ENCODE peak calls at places on chromosomes 12 and 14, in eight cellular contexts. W is GM12865; C is CD4-positive, alpha-beta T cell; Y is heart right ventricle; F is fibroblast of lung; O is ovary; N is WTC11; A is spleen. J is an unnamed sample.
A peak's percentile ranks its signal among the peaks of the same experiment; 100 is the strongest.

GRCh38 chr12:70236990-70237389 is 6.2 kb upstream of the CNOT2 start:
- DNase-seq in W (no peak), C (no peak), Y (no peak), F (no peak), O (no peak), N (no peak), A (no peak), J (no peak)

GRCh38 chr14:76904100-76904739 is 78.0 kb downstream of the LRRC74A start:
- DNase-seq in W (no peak), C (no peak), Y (peak; percentile 34), F (peak; percentile 90), O (peak; percentile 55), N (no peak), A (no peak), J (no peak)

GRCh38 chr12:48883305-48884171 is 17.9 kb upstream of the RND1 start:
- DNase-seq in W (no peak), C (no peak), Y (no peak), F (peak; percentile 34), O (no peak), N (peak; percentile 23), A (no peak), J (no peak)

GRCh38 chr12:34301251-34302130 is 279.2 kb downstream of the ALG10 start:
- DNase-seq in W (no peak), C (no peak), Y (no peak), F (no peak), O (no peak), N (no peak), A (peak; percentile 51), J (no peak)

GRCh38 chr14:90587918-90588317 is 191.1 kb downstream of the CALM1 start:
- DNase-seq in W (no peak), C (no peak), Y (no peak), F (no peak), O (no peak), N (no peak), A (no peak), J (no peak)

GRCh38 chr12:69688496-69689427 is 10.3 kb downstream of the BEST3 start:
- DNase-seq in W (peak; percentile 4), C (peak; percentile 3), Y (peak; percentile 30), F (peak; percentile 98), O (peak; percentile 16), N (peak; percentile 59), A (peak; percentile 78), J (peak; percentile 94)

GRCh38 chr14:76760331-76761197 is 704 bp upstream of the VASH1 start:
- DNase-seq in W (no peak), C (no peak), Y (no peak), F (no peak), O (no peak), N (peak; percentile 9), A (peak; percentile 70), J (no peak)

GRCh38 chr14:95299271-95299670 is 20.4 kb downstream of the CLMN start:
- DNase-seq in W (no peak), C (no peak), Y (no peak), F (no peak), O (no peak), N (no peak), A (no peak), J (no peak)

GRCh38 chr14:100623961-100624360 is 36.7 kb upstream of the BEGAIN start:
- DNase-seq in W (no peak), C (no peak), Y (no peak), F (no peak), O (no peak), N (no peak), A (peak; percentile 41), J (no peak)

GRCh38 chr14:87286191-87286590 is 706.8 kb downstream of the GALC start:
- DNase-seq in W (no peak), C (no peak), Y (no peak), F (no peak), O (no peak), N (no peak), A (no peak), J (no peak)

GRCh38 chr12:58346032-58346632 is 404.8 kb downstream of the ATP23 start:
- DNase-seq in W (peak; percentile 24), C (no peak), Y (no peak), F (peak; percentile 49), O (no peak), N (no peak), A (no peak), J (no peak)

DNA sequence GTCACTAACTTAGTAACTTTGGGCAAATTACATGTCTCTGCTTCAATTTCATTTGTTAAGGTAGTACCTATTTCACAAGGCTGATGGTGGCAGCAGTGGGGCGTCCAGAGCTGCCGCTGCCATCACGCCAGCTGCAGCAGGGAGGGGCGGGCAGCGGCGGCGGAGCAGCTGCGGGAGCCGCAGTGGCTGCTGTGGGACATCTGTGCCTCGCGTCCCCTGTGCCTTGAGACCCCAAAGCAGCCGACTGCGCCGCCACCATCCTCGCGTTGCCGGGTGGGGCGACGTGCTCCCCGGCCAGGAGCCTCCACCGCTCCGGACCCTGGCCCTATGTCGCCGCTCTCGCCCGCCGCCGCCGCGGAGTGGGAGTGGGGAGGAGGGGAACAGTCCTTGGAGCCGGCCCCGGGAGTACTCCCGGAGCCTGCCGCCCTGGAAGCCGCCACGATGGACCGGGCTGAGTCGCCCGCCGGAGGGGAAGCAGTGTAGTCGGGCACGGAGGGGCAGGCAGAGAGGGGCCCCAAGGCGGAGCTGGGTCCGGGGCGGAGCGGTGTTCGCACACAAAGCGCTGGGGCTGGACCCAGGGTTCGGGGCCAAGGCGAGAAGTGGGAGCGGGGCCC is 51.4 kb downstream of the A2M start:
- DNase-seq in W (peak; percentile 65), C (peak; percentile 41), Y (peak; percentile 61), F (peak; percentile 50), O (peak; percentile 67), N (peak; percentile 70), A (peak; percentile 87), J (peak; percentile 87)
- TF ChIP-seq CTCF in W (peak; percentile 34), C (peak; percentile 48), Y (peak; percentile 63), F (peak; percentile 45), O (peak; percentile 55), N (no peak), A (peak; percentile 34), J (peak; percentile 52)

DNA sequence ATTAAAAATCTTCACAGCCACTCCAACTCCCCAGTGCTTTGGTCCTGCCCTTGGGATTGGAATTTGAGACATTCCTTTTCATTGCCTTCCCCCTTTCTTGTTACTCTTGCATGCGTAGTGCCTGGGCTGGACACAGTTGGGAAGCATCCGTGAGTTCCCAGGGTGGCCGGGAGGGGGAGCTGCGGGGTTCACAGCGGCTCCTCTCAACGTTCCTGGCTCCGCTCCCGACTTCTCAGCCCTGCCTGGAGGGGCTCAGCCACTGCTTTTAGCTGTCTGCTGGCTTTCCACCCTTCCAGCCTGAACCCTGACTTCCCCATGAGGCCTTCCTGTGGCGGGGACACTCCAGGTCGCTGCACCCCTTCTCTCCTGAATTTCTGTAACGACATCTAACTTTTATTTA is 3.2 kb downstream of the TEX52 start:
- DNase-seq in W (peak; percentile 28), C (peak; percentile 37), Y (peak; percentile 85), F (peak; percentile 63), O (peak; percentile 92), N (peak; percentile 95), A (peak; percentile 87), J (peak; percentile 94)
- TF ChIP-seq CTCF in W (peak; percentile 62), C (peak; percentile 57), Y (peak; percentile 88), F (peak; percentile 92), O (peak; percentile 66), N (peak; percentile 88), A (peak; percentile 66), J (peak; percentile 89)

GRCh38 chr12:51533799-51534198 is 57.2 kb upstream of the SCN8A start:
- DNase-seq in W (no peak), C (no peak), Y (no peak), F (peak; percentile 31), O (no peak), N (no peak), A (no peak), J (no peak)
- TF ChIP-seq CTCF in W (no peak), C (no peak), Y (no peak), F (peak; percentile 31), O (no peak), N (no peak), A (no peak), J (peak; percentile 44)

GRCh38 chr12:62738105-62738504 is 196.8 kb downstream of the PPM1H start:
- DNase-seq in W (no peak), C (no peak), Y (no peak), F (peak; percentile 72), O (no peak), N (no peak), A (no peak), J (no peak)

GRCh38 chr12:62737201-62737600 is 197.7 kb downstream of the PPM1H start:
- DNase-seq in W (no peak), C (no peak), Y (no peak), F (no peak), O (no peak), N (no peak), A (no peak), J (no peak)

GRCh38 chr12:62738611-62739010 is 196.3 kb downstream of the PPM1H start:
- DNase-seq in W (no peak), C (no peak), Y (no peak), F (no peak), O (no peak), N (peak; percentile 13), A (no peak), J (no peak)

GRCh38 chr12:62737615-62738014 is 197.3 kb downstream of the PPM1H start:
- DNase-seq in W (no peak), C (no peak), Y (no peak), F (peak; percentile 25), O (no peak), N (no peak), A (no peak), J (no peak)

GRCh38 chr12:62739266-62739831 is 195.6 kb downstream of the PPM1H start:
- DNase-seq in W (no peak), C (no peak), Y (no peak), F (no peak), O (no peak), N (no peak), A (no peak), J (no peak)
- TF ChIP-seq CTCF in W (no peak), C (no peak), Y (no peak), F (no peak), O (no peak), N (no peak), A (no peak), J (no peak)

GRCh38 chr12:75568387-75568786 is 57.0 kb upstream of the KRR1 start:
- DNase-seq in W (no peak), C (no peak), Y (no peak), F (peak; percentile 60), O (no peak), N (no peak), A (no peak), J (no peak)

GRCh38 chr12:75565795-75566194 is 54.4 kb upstream of the KRR1 start:
- DNase-seq in W (no peak), C (no peak), Y (no peak), F (no peak), O (no peak), N (no peak), A (no peak), J (no peak)

GRCh38 chr12:75571204-75571603 is 59.8 kb upstream of the KRR1 start:
- DNase-seq in W (no peak), C (no peak), Y (no peak), F (no peak), O (no peak), N (no peak), A (no peak), J (no peak)

GRCh38 chr12:75568801-75569200 is 57.4 kb upstream of the KRR1 start:
- DNase-seq in W (no peak), C (no peak), Y (no peak), F (peak; percentile 25), O (no peak), N (no peak), A (no peak), J (no peak)

DNA sequence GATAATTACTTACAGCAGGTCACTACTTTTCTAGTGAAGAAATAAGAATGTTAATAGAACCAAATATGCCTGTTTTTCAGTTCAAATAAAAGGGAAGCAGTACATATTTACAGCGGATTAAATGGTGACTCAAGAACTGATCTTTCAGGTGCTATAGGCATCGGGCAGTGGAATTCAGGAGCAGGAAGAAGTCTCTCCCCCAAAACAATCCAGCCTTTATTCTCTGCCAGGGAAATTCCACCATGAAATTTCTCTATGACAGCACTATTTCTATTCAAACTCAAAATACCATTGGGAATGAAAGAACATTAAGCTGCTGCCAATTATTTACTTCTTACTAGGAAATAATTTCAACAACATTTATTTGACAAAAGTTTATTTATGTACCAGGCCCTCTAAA is 60.2 kb upstream of the KRR1 start:
- DNase-seq in W (no peak), C (no peak), Y (no peak), F (peak; percentile 14), O (no peak), N (no peak), A (no peak), J (no peak)
- TF ChIP-seq CTCF in W (no peak), C (no peak), Y (no peak), F (no peak), O (no peak), N (no peak), A (no peak), J (no peak)